ENCODE peak calls at places on chromosome 7, in ten cellular contexts. Y, O, E, U, B, I, F, A, Q and D are unnamed samples. For H3K4me1, the result is how much of the 10 kb centered on the place peaks cover.

GRCh38 chr7:158394936-158395335 is 192.7 kb downstream of the PTPRN2 start:
- DNase-seq in F (peak), B (peak), Y (peak), O (no peak), U (peak), E (peak), Q (no peak), I (peak), A (peak), D (no peak)

GRCh38 chr7:4738711-4739527 is 36.5 kb upstream of the AP5Z1 start:
- DNase-seq in U (peak), A (no peak), E (peak), O (peak), Q (peak), Y (no peak), B (peak), I (no peak), F (no peak), D (no peak)

GRCh38 chr7:16399265-16399801 is 22.0 kb downstream of the CRPPA start:
- DNase-seq in U (no peak), Q (no peak), F (no peak), Y (no peak), O (no peak), B (no peak), A (no peak), E (no peak), I (no peak), D (no peak)

GRCh38 chr7:129923709-129924108 is 29.1 kb downstream of the UBE2H start:
- DNase-seq in F (peak), A (no peak), O (no peak), B (no peak), E (no peak), I (no peak), U (no peak), Q (no peak), Y (no peak), D (no peak)

GRCh38 chr7:30922596-30922995 is 10.9 kb downstream of the AQP1 start:
- DNase-seq in I (peak), F (no peak), O (no peak), B (no peak), U (no peak), Y (peak), E (no peak), A (no peak), Q (no peak), D (peak)

GRCh38 chr7:122632238-122632637 is 66.7 kb downstream of the RNF133 start:
- DNase-seq in U (no peak), E (no peak), Q (no peak), I (no peak), F (no peak), B (no peak), Y (no peak), A (no peak), O (no peak), D (no peak)

GRCh38 chr7:92520024-92520423 is 8.3 kb downstream of the PEX1 start:
- DNase-seq in Y (no peak), E (no peak), O (no peak), U (no peak), Q (no peak), A (no peak), F (no peak), B (no peak), I (no peak), D (no peak)

GRCh38 chr7:97004931-97005763 is at the start of gene DLX6:
- DNase-seq in Y (no peak), Q (peak), I (no peak), B (peak), U (peak), F (no peak), E (no peak), A (no peak), O (peak), D (no peak)

GRCh38 chr7:13231216-13231615 is 543.8 kb downstream of the ARL4A start:
- DNase-seq in F (no peak), E (no peak), Y (no peak), B (no peak), I (no peak), A (no peak), O (no peak), Q (no peak), U (no peak), D (no peak)

GRCh38 chr7:85030893-85031292 is 156.0 kb downstream of the SEMA3D start:
- DNase-seq in A (peak), B (no peak), O (no peak), E (peak), Q (no peak), U (peak), Y (no peak), I (no peak), F (peak), D (no peak)

GRCh38 chr7:28855538-28856217 is 102.5 kb downstream of the TRIL start:
- DNase-seq in I (no peak), B (no peak), Y (no peak), A (no peak), E (no peak), Q (peak), F (peak), U (no peak), O (no peak), D (no peak)

GRCh38 chr7:40419832-40420231 is 285.0 kb downstream of the SUGCT start:
- DNase-seq in O (no peak), A (no peak), U (no peak), Q (no peak), E (no peak), I (no peak), F (no peak), B (no peak), Y (no peak), D (no peak)

GRCh38 chr7:5248201-5248885 is 34.4 kb upstream of the SLC29A4 start:
- DNase-seq in I (no peak), A (no peak), B (peak), U (no peak), F (no peak), Y (no peak), E (peak), O (peak), Q (no peak), D (peak)

GRCh38 chr7:116955801-116956514 is 2.7 kb downstream of the ST7 start:
- DNase-seq in U (no peak), I (no peak), O (no peak), B (peak), A (peak), E (no peak), F (no peak), Q (peak), Y (no peak), D (no peak)

GRCh38 chr7:111140091-111140870 is 49.4 kb downstream of the LRRN3 start:
- DNase-seq in Q (no peak), F (no peak), E (no peak), O (no peak), B (no peak), A (no peak), Y (no peak), I (no peak), U (no peak), D (no peak)

GRCh38 chr7:49001610-49002033 is 77.3 kb downstream of the CDC14C start:
- DNase-seq in E (peak), F (peak), Y (no peak), Q (peak), I (no peak), O (no peak), B (no peak), A (peak), U (peak), D (no peak)

GRCh38 chr7:105989686-105990085 is 26.6 kb downstream of the CDHR3 start:
- DNase-seq in A (no peak), I (no peak), B (no peak), U (no peak), F (no peak), O (no peak), E (no peak), Y (no peak), Q (no peak), D (no peak)

GRCh38 chr7:96695581-96695980 is 14.1 kb downstream of the SEM1 start:
- DNase-seq in B (no peak), E (no peak), Q (no peak), O (no peak), U (no peak), F (no peak), I (no peak), Y (no peak), A (no peak), D (no peak)

GRCh38 chr7:119664601-119665000 is 608.4 kb upstream of the KCND2 start:
- DNase-seq in F (peak), Q (no peak), B (no peak), U (no peak), I (no peak), E (no peak), O (no peak), A (no peak), Y (no peak), D (no peak)

GRCh38 chr7:157475095-157475494 is 138.3 kb downstream of the DNAJB6 start:
- DNase-seq in F (no peak), Q (no peak), A (no peak), Y (no peak), B (no peak), I (no peak), O (no peak), E (no peak), U (no peak), D (no peak)

GRCh38 chr7:127034171-127034806 is 218.5 kb downstream of the GRM8 start:
- DNase-seq in I (no peak), O (no peak), E (no peak), U (no peak), F (no peak), Q (no peak), Y (no peak), B (no peak), A (no peak), D (no peak)

GRCh38 chr7:128919881-128920789 is 9.6 kb upstream of the KCP start:
- DNase-seq in Y (peak), U (peak), B (no peak), A (no peak), Q (no peak), O (no peak), F (no peak), I (no peak), E (no peak), D (no peak)

GRCh38 chr7:29146082-29146706 is at the start of gene CPVL:
- DNase-seq in U (peak), Q (peak), I (peak), A (no peak), B (peak), O (peak), Y (peak), F (peak), E (no peak), D (peak)

GRCh38 chr7:81956520-81956919 is 186.7 kb upstream of the HGF start:
- DNase-seq in B (no peak), Y (no peak), F (peak), O (no peak), A (peak), I (no peak), Q (no peak), E (no peak), U (peak), D (no peak)

GRCh38 chr7:152706465-152706864 is 30.5 kb upstream of the XRCC2 start:
- DNase-seq in Q (no peak), O (no peak), U (no peak), Y (peak), A (no peak), F (no peak), B (no peak), I (no peak), E (no peak), D (no peak)

GRCh38 chr7:47451851-47452205 is 130.1 kb downstream of the TNS3 start:
- DNase-seq in A (no peak), E (no peak), Y (no peak), I (no peak), B (no peak), U (no peak), Q (no peak), O (no peak), F (no peak), D (no peak)

GRCh38 chr7:100476903-100477870 is 1.8 kb downstream of the TSC22D4 start:
- DNase-seq in Y (peak), A (peak), O (no peak), U (peak), B (peak), Q (no peak), F (no peak), E (peak), I (no peak), D (no peak)

GRCh38 chr7:124603066-124603465 is 162.5 kb downstream of the GPR37 start:
- DNase-seq in Y (no peak), F (peak), O (no peak), I (no peak), A (no peak), E (no peak), Q (no peak), B (no peak), U (no peak), D (no peak)

GRCh38 chr7:112080441-112080840 is 125.8 kb downstream of the DOCK4 start:
- DNase-seq in E (no peak), U (no peak), O (no peak), A (peak), Y (no peak), Q (peak), I (no peak), B (no peak), F (peak), D (no peak)

GRCh38 chr7:104926905-104927454 is 87.0 kb upstream of the KMT2E start:
- DNase-seq in E (no peak), Y (no peak), O (no peak), I (peak), U (peak), F (no peak), B (no peak), Q (no peak), A (no peak), D (peak)

GRCh38 chr7:104928721-104929400 is 85.1 kb upstream of the KMT2E start:
- DNase-seq in E (no peak), B (no peak), O (no peak), F (no peak), A (no peak), Q (no peak), Y (no peak), I (no peak), U (no peak), D (no peak)

GRCh38 chr7:104923010-104923421 is 91.0 kb upstream of the KMT2E start:
- DNase-seq in U (peak), Q (no peak), E (peak), A (peak), O (peak), Y (peak), I (peak), B (peak), F (peak), D (no peak)

GRCh38 chr7:104929921-104930320 is 84.1 kb upstream of the KMT2E start:
- DNase-seq in A (no peak), B (no peak), F (no peak), O (no peak), Q (no peak), U (no peak), E (no peak), Y (no peak), I (no peak), D (no peak)

DNA sequence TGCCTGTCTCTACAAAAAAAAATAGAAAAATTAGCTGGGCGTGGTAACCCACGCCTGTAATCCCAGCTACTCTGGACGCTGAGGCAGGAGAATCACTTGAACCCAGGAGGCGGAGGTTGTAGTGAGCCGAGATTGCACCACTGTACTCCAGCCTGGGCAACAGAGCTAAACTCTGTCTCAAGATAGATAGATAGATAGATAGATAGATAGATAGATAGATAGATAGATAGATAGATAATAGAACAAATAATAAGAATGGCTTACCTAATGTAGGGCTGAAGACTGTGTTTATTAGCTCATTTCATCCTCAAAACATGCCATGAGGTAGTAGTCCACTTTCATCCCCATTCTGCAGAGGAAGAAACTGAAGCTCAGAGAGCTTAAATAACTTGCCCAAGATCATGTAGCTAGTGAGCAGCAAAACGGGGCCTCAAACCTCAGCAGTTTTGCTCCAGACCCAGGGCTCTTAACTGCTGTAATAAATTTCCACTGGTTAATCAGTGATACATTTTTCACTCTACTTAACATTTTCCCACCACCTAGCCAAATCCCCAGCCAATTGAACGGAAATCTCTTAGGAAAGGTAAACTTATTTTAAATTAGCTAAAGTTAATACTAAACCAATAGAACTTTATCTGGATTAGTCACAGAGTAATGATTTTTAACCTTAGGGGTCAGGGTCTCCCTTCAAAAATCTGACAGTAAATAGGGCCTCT is 87.7 kb upstream of the KMT2E start:
- DNase-seq in Q (no peak), E (no peak), U (no peak), A (no peak), I (no peak), F (no peak), Y (no peak), B (no peak), O (no peak), D (no peak)
- H3K4me1 ChIP-seq in Q (under half), E (under half), U (under half), A (under half), I (under half), F (under half), Y (under half), B (under half), O (under half), D (under half)

DNA sequence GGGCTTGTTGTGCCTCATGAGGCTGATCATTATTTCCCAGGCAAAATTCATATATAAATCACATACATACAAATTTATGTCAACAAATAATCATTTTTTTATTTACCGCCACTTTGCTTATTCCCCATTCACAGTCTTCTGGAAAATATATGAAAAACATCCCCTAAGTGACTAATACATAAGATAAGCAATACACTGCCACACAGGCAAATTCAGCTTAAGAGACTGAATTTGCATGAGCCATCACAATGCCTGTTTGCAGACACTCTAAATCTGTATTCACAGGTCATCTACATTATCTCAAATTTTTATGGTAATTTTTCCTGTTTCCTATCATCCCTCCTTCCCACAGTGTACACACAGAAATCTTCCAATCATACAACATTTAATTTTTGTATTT is 13.2 kb downstream of the OSBPL3 start:
- DNase-seq in F (no peak), I (no peak), A (no peak), U (no peak), E (no peak), Q (no peak), B (no peak), O (no peak), Y (no peak), D (no peak)
- H3K4me1 ChIP-seq in F (half or more), I (under half), A (half or more), U (under half), E (half or more), Q (under half), B (under half), O (under half), Y (under half), D (under half)

GRCh38 chr7:137977173-137977572 is 24.7 kb downstream of the CREB3L2 start:
- DNase-seq in U (no peak), A (no peak), E (no peak), O (no peak), F (peak), I (no peak), B (no peak), Y (no peak), Q (no peak), D (no peak)
- H3K4me1 ChIP-seq in U (under half), A (under half), E (under half), O (under half), F (under half), I (under half), B (under half), Y (under half), Q (under half), D (under half)

GRCh38 chr7:142463401-142463850 is 205.6 kb upstream of the PRSS58 start:
- DNase-seq in Y (no peak), Q (no peak), E (no peak), U (no peak), B (no peak), I (no peak), A (no peak), O (no peak), F (no peak), D (no peak)
- H3K4me1 ChIP-seq in Y (under half), Q (under half), E (under half), U (under half), B (under half), I (under half), A (under half), O (under half), F (under half), D (under half)

GRCh38 chr7:98375664-98376063 is 25.2 kb downstream of the BAIAP2L1 start:
- DNase-seq in A (no peak), O (no peak), B (no peak), Q (no peak), Y (no peak), I (no peak), F (no peak), U (no peak), E (no peak), D (no peak)
- H3K4me1 ChIP-seq in A (under half), O (under half), B (under half), Q (under half), Y (under half), I (under half), F (under half), U (under half), E (under half), D (under half)

GRCh38 chr7:25927626-25927978 is 224.4 kb upstream of the NFE2L3 start:
- DNase-seq in B (no peak), O (no peak), I (no peak), E (no peak), Y (no peak), U (no peak), A (no peak), Q (no peak), F (no peak), D (no peak)
- H3K4me1 ChIP-seq in B (under half), O (under half), I (under half), E (under half), Y (under half), U (under half), A (under half), Q (under half), F (under half), D (under half)

GRCh38 chr7:115094163-115094562 is 172.3 kb downstream of the MDFIC start:
- DNase-seq in U (no peak), A (no peak), I (no peak), Q (no peak), Y (no peak), F (peak), O (no peak), B (no peak), E (no peak), D (no peak)

GRCh38 chr7:115097175-115097671 is 175.3 kb downstream of the MDFIC start:
- DNase-seq in E (no peak), Q (no peak), I (no peak), Y (no peak), A (no peak), F (peak), O (no peak), U (peak), B (no peak), D (no peak)

GRCh38 chr7:115099906-115100305 is 178.0 kb downstream of the MDFIC start:
- DNase-seq in B (no peak), F (peak), A (no peak), E (no peak), I (no peak), Y (no peak), U (no peak), O (no peak), Q (no peak), D (no peak)

GRCh38 chr7:115101199-115101598 is 179.3 kb downstream of the MDFIC start:
- DNase-seq in A (no peak), E (no peak), B (no peak), U (no peak), Q (no peak), Y (no peak), O (no peak), I (no peak), F (no peak), D (no peak)

GRCh38 chr7:115096262-115096661 is 174.4 kb downstream of the MDFIC start:
- DNase-seq in E (no peak), O (no peak), B (no peak), F (no peak), Q (no peak), I (no peak), Y (no peak), U (peak), A (no peak), D (no peak)
- H3K4me1 ChIP-seq in E (under half), O (under half), B (under half), F (under half), Q (under half), I (under half), Y (under half), U (under half), A (under half), D (under half)